ENCODE peak calls at places on chromosomes 1 and 21, in nine cellular contexts. K is activated T-cell treated with anti-CD3 and anti-CD28 coated beads for 24 hours; O is T-cell; Q is BJ; G is T47D; Z is left ventricle myocardium superior; F is AG09309; V is AG09319; U is activated CD4-positive, alpha-beta T cell treated with anti-CD3 and anti-CD28 coated beads for 24 hours. N is an unnamed sample.

GRCh38 chr1:22861764-22862440 is 110.8 kb downstream of the LACTBL1 start:
- DNase-seq in K (no peak), O (no peak), Q (no peak), G (no peak), Z (peak; percentile 49), F (peak; percentile 31), V (no peak), U (no peak), N (no peak)

GRCh38 chr1:156689960-156690672 is 12.9 kb upstream of the NES start:
- DNase-seq in K (no peak), O (no peak), Q (no peak), G (no peak), Z (no peak), F (no peak), V (no peak), U (no peak), N (no peak)

GRCh38 chr1:211613108-211613947 is 34.4 kb upstream of the SLC30A1 start:
- DNase-seq in K (no peak), O (no peak), Q (peak; percentile 92), G (no peak), Z (peak; percentile 81), F (peak; percentile 95), V (peak; percentile 94), U (no peak), N (no peak)

GRCh38 chr21:33109574-33110339 is 39.8 kb downstream of the OLIG1 start:
- DNase-seq in K (no peak), O (peak; percentile 16), Q (no peak), G (no peak), Z (no peak), F (no peak), V (no peak), U (peak; percentile 10), N (no peak)

GRCh38 chr1:117271959-117272358 is 61.2 kb upstream of the VTCN1 start:
- DNase-seq in K (no peak), O (no peak), Q (no peak), G (no peak), Z (no peak), F (no peak), V (no peak), U (no peak), N (no peak)

GRCh38 chr1:93621246-93621645 is 60.4 kb downstream of the BCAR3 start:
- DNase-seq in K (no peak), O (no peak), Q (no peak), G (no peak), Z (no peak), F (no peak), V (no peak), U (no peak), N (no peak)

GRCh38 chr21:36883532-36884486 is 82.7 kb downstream of the HLCS start:
- DNase-seq in K (no peak), O (no peak), Q (no peak), G (no peak), Z (no peak), F (no peak), V (no peak), U (no peak), N (no peak)

GRCh38 chr1:11777653-11778322 is 15.8 kb downstream of the C1orf167 start:
- DNase-seq in K (no peak), O (no peak), Q (no peak), G (no peak), Z (no peak), F (no peak), V (no peak), U (no peak), N (no peak)

GRCh38 chr1:210332719-210333398 is 4.2 kb downstream of the HHAT start:
- DNase-seq in K (peak; percentile 36), O (peak; percentile 59), Q (no peak), G (no peak), Z (no peak), F (no peak), V (no peak), U (peak; percentile 35), N (no peak)

GRCh38 chr21:26597023-26597422 is 23.9 kb upstream of the CYYR1 start:
- DNase-seq in K (no peak), O (no peak), Q (no peak), G (no peak), Z (no peak), F (no peak), V (no peak), U (no peak), N (no peak)

GRCh38 chr1:33372677-33373076 is 51.8 kb upstream of the A3GALT2 start:
- DNase-seq in K (no peak), O (no peak), Q (no peak), G (no peak), Z (no peak), F (no peak), V (no peak), U (no peak), N (no peak)

GRCh38 chr1:63128562-63128961 is 193.8 kb upstream of the FOXD3 start:
- DNase-seq in K (no peak), O (no peak), Q (no peak), G (no peak), Z (no peak), F (no peak), V (no peak), U (no peak), N (no peak)

GRCh38 chr1:207969528-207969927 is 58.6 kb upstream of the CD34 start:
- DNase-seq in K (no peak), O (no peak), Q (no peak), G (no peak), Z (no peak), F (no peak), V (no peak), U (no peak), N (no peak)

GRCh38 chr1:8763888-8764287 is 53.6 kb downstream of the RERE start:
- DNase-seq in K (no peak), O (no peak), Q (no peak), G (no peak), Z (no peak), F (no peak), V (no peak), U (no peak), N (no peak)

GRCh38 chr1:240888039-240888786 is 276.3 kb upstream of the GREM2 start:
- DNase-seq in K (no peak), O (no peak), Q (no peak), G (peak; percentile 41), Z (no peak), F (no peak), V (no peak), U (no peak), N (no peak)

GRCh38 chr1:42146916-42147320 is 6.3 kb upstream of the GUCA2B start:
- DNase-seq in K (peak; percentile 57), O (peak; percentile 71), Q (no peak), G (peak; percentile 65), Z (peak; percentile 72), F (no peak), V (no peak), U (peak; percentile 51), N (peak; percentile 73)

GRCh38 chr1:10528066-10529014 is 53.6 kb downstream of the PEX14 start:
- DNase-seq in K (no peak), O (no peak), Q (peak; percentile 60), G (peak; percentile 21), Z (peak; percentile 50), F (no peak), V (no peak), U (no peak), N (no peak)

GRCh38 chr1:204924013-204924759 is 53.5 kb downstream of the NFASC start:
- DNase-seq in K (no peak), O (no peak), Q (no peak), G (peak; percentile 51), Z (no peak), F (no peak), V (no peak), U (no peak), N (no peak)

N was measured in RWPE2.